ENCODE peak calls at places on chromosomes 3 and 15, in ten cellular contexts. O, H, N, D, V, X, L, Q, F and K are unnamed samples.

GRCh38 chr15:77009176-77009575 is 14.2 kb downstream of the PSTPIP1 start:
- DNase-seq in O (no peak), H (no peak), N (no peak), D (no peak), V (no peak), X (no peak), L (no peak), Q (no peak), F (no peak), K (no peak)

GRCh38 chr3:124014366-124014942 is 22.5 kb upstream of the ROPN1 start:
- DNase-seq in O (peak; percentile 32), H (peak; percentile 27), N (no peak), D (no peak), V (no peak), X (no peak), L (no peak), Q (no peak), F (no peak), K (no peak)

GRCh38 chr3:195072916-195073564 is 197.9 kb downstream of the XXYLT1 start:
- DNase-seq in O (no peak), H (no peak), N (no peak), D (no peak), V (no peak), X (no peak), L (no peak), Q (no peak), F (no peak), K (no peak)

GRCh38 chr15:41337047-41337446 is 4.4 kb downstream of the NUSAP1 start:
- DNase-seq in O (no peak), H (no peak), N (no peak), D (no peak), V (no peak), X (no peak), L (no peak), Q (no peak), F (no peak), K (no peak)

GRCh38 chr3:78495326-78495725 is 1272.5 kb downstream of the ROBO1 start:
- DNase-seq in O (no peak), H (no peak), N (no peak), D (no peak), V (no peak), X (no peak), L (no peak), Q (no peak), F (no peak), K (no peak)

GRCh38 chr3:137692803-137693431 is 71.2 kb upstream of the SOX14 start:
- DNase-seq in O (peak; percentile 22), H (no peak), N (peak; percentile 27), D (peak; percentile 63), V (no peak), X (peak; percentile 53), L (peak; percentile 33), Q (no peak), F (peak; percentile 24), K (peak; percentile 66)

GRCh38 chr15:67082007-67082536 is 16.7 kb downstream of the SMAD3 start:
- DNase-seq in O (no peak), H (no peak), N (no peak), D (no peak), V (peak; percentile 73), X (no peak), L (no peak), Q (no peak), F (no peak), K (no peak)

GRCh38 chr15:51312132-51312531 is 26.3 kb downstream of the CYP19A1 start:
- DNase-seq in O (no peak), H (no peak), N (peak; percentile 6), D (no peak), V (no peak), X (no peak), L (no peak), Q (no peak), F (peak; percentile 55), K (peak; percentile 59)

GRCh38 chr3:42556089-42556632 is 25.6 kb downstream of the SEC22C start:
- DNase-seq in O (no peak), H (no peak), N (no peak), D (no peak), V (peak; percentile 75), X (no peak), L (no peak), Q (no peak), F (no peak), K (no peak)

GRCh38 chr3:15403965-15404364 is 23.4 kb downstream of the METTL6 start:
- DNase-seq in O (no peak), H (no peak), N (no peak), D (no peak), V (no peak), X (no peak), L (no peak), Q (no peak), F (no peak), K (no peak)

GRCh38 chr3:108970561-108970960 is 16.9 kb upstream of the GUCA1C start:
- DNase-seq in O (no peak), H (no peak), N (no peak), D (no peak), V (no peak), X (no peak), L (no peak), Q (no peak), F (no peak), K (no peak)

GRCh38 chr3:26636328-26636727 is 13.8 kb downstream of the LRRC3B start:
- DNase-seq in O (no peak), H (no peak), N (no peak), D (no peak), V (no peak), X (no peak), L (no peak), Q (no peak), F (no peak), K (no peak)

GRCh38 chr3:64462203-64463120 is 225.3 kb downstream of the ADAMTS9 start:
- DNase-seq in O (peak; percentile 87), H (peak; percentile 75), N (no peak), D (no peak), V (no peak), X (no peak), L (peak; percentile 30), Q (peak; percentile 59), F (no peak), K (no peak)

GRCh38 chr3:130088061-130088460 is 6.4 kb downstream of the ALG1L2 start:
- DNase-seq in O (no peak), H (no peak), N (no peak), D (no peak), V (no peak), X (no peak), L (no peak), Q (no peak), F (no peak), K (no peak)

GRCh38 chr3:129461461-129462146 is 21.6 kb downstream of the IFT122 start:
- DNase-seq in O (peak; percentile 22), H (no peak), N (no peak), D (no peak), V (no peak), X (no peak), L (no peak), Q (no peak), F (no peak), K (no peak)

GRCh38 chr3:141083831-141084624 is 32.9 kb downstream of the SPSB4 start:
- DNase-seq in O (no peak), H (no peak), N (no peak), D (no peak), V (no peak), X (peak; percentile 86), L (no peak), Q (no peak), F (no peak), K (peak; percentile 36)

GRCh38 chr15:58748787-58749531 is 548 bp downstream of the ADAM10 start:
- DNase-seq in O (peak; percentile 51), H (no peak), N (no peak), D (peak; percentile 65), V (peak; percentile 66), X (peak; percentile 69), L (no peak), Q (no peak), F (peak; percentile 59), K (peak; percentile 78)

GRCh38 chr3:47017504-47018268 is 38.2 kb downstream of the NBEAL2 start:
- DNase-seq in O (peak; percentile 65), H (no peak), N (peak; percentile 70), D (no peak), V (no peak), X (no peak), L (peak; percentile 27), Q (no peak), F (no peak), K (no peak)

GRCh38 chr3:146655333-146655996 is 50.3 kb upstream of the PLSCR5 start:
- DNase-seq in O (no peak), H (no peak), N (no peak), D (no peak), V (no peak), X (no peak), L (no peak), Q (no peak), F (no peak), K (no peak)

GRCh38 chr15:81091889-81092558 is 42.0 kb upstream of the CFAP161 start:
- DNase-seq in O (peak; percentile 74), H (peak; percentile 88), N (no peak), D (no peak), V (no peak), X (peak; percentile 6), L (no peak), Q (peak; percentile 90), F (no peak), K (peak; percentile 70)

GRCh38 chr3:39848365-39848764 is 39.0 kb downstream of the MYRIP start:
- DNase-seq in O (no peak), H (no peak), N (no peak), D (no peak), V (no peak), X (no peak), L (no peak), Q (no peak), F (no peak), K (no peak)

GRCh38 chr3:46986782-46987484 is 7.5 kb downstream of the NBEAL2 start:
- DNase-seq in O (no peak), H (no peak), N (no peak), D (no peak), V (no peak), X (no peak), L (no peak), Q (no peak), F (no peak), K (peak; percentile 47)

GRCh38 chr3:79015854-79016253 is 751.9 kb downstream of the ROBO1 start:
- DNase-seq in O (no peak), H (no peak), N (no peak), D (no peak), V (no peak), X (no peak), L (no peak), Q (no peak), F (no peak), K (no peak)

GRCh38 chr15:62977952-62978811 is 64.4 kb upstream of the TPM1 start:
- DNase-seq in O (peak; percentile 97), H (peak; percentile 14), N (no peak), D (no peak), V (no peak), X (no peak), L (no peak), Q (peak; percentile 94), F (no peak), K (no peak)

GRCh38 chr15:78638658-78639314 is 2.2 kb downstream of the CHRNB4 start:
- DNase-seq in O (peak; percentile 44), H (peak; percentile 22), N (no peak), D (peak; percentile 92), V (no peak), X (peak; percentile 89), L (peak; percentile 60), Q (no peak), F (peak; percentile 75), K (peak; percentile 84)

GRCh38 chr3:123444023-123444422 is 4.9 kb downstream of the ADCY5 start:
- DNase-seq in O (no peak), H (no peak), N (no peak), D (no peak), V (no peak), X (peak; percentile 22), L (no peak), Q (no peak), F (peak; percentile 25), K (no peak)

GRCh38 chr15:53739187-53739586 is 20.3 kb downstream of the WDR72 start:
- DNase-seq in O (no peak), H (no peak), N (no peak), D (no peak), V (no peak), X (no peak), L (no peak), Q (no peak), F (no peak), K (no peak)

GRCh38 chr3:169841171-169841570 is 28.5 kb upstream of the LRRC34 start:
- DNase-seq in O (no peak), H (no peak), N (no peak), D (no peak), V (no peak), X (no peak), L (no peak), Q (no peak), F (no peak), K (no peak)